ENCODE peak calls at places on chromosomes 7 and 10, in five cellular contexts. One of them, this sample, is unnamed. For H3K4me1, the result is how much of the 10 kb centered on the place peaks cover.

GRCh38 chr7:123211545-123211944 is 11.8 kb upstream of the SLC13A1 start:
- DNase-seq in neuronal stem cell: no peak
- DNase-seq in H9: no peak
- DNase-seq in H1: no peak
- DNase-seq in mesenchymal stem cell: no peak
- DNase-seq in this sample: no peak

GRCh38 chr7:17988136-17988535 is 39.5 kb downstream of the PRPS1L1 start:
- DNase-seq in H9: no peak
- DNase-seq in mesenchymal stem cell: peak
- DNase-seq in H1: no peak
- DNase-seq in neuronal stem cell: no peak
- DNase-seq in this sample: no peak

GRCh38 chr10:16440396-16441105 is 3.7 kb downstream of the PTER start:
- DNase-seq in neuronal stem cell: no peak
- DNase-seq in H1: no peak
- DNase-seq in mesenchymal stem cell: no peak
- DNase-seq in H9: no peak
- DNase-seq in this sample: peak

GRCh38 chr10:77877461-77878344 is 48.9 kb downstream of the DLG5 start:
- DNase-seq in neuronal stem cell: peak
- DNase-seq in H9: peak
- DNase-seq in mesenchymal stem cell: peak
- DNase-seq in H1: peak
- DNase-seq in this sample: no peak

GRCh38 chr7:130392456-130392860 is 12.2 kb downstream of the CPA1 start:
- DNase-seq in mesenchymal stem cell: peak
- DNase-seq in H1: no peak
- DNase-seq in H9: no peak
- DNase-seq in neuronal stem cell: no peak
- DNase-seq in this sample: peak

GRCh38 chr7:98470131-98470985 is 69.5 kb upstream of the BAIAP2L1 start:
- DNase-seq in H1: peak
- DNase-seq in neuronal stem cell: peak
- DNase-seq in mesenchymal stem cell: no peak
- DNase-seq in H9: peak
- DNase-seq in this sample: no peak

GRCh38 chr7:88001744-88002530 is 67.9 kb downstream of the ADAM22 start:
- DNase-seq in mesenchymal stem cell: no peak
- DNase-seq in H1: no peak
- DNase-seq in neuronal stem cell: no peak
- DNase-seq in H9: no peak
- DNase-seq in this sample: no peak

GRCh38 chr7:132422502-132423101 is 153.7 kb downstream of the PLXNA4 start:
- DNase-seq in H9: no peak
- DNase-seq in mesenchymal stem cell: peak
- DNase-seq in H1: no peak
- DNase-seq in neuronal stem cell: no peak
- DNase-seq in this sample: no peak

GRCh38 chr10:5091196-5091595 is 3.0 kb upstream of the AKR1C3 start:
- DNase-seq in H9: no peak
- DNase-seq in mesenchymal stem cell: no peak
- DNase-seq in neuronal stem cell: no peak
- DNase-seq in H1: no peak
- DNase-seq in this sample: no peak

GRCh38 chr7:101550641-101551531 is 78.2 kb downstream of the MYL10 start:
- DNase-seq in mesenchymal stem cell: no peak
- DNase-seq in neuronal stem cell: peak
- DNase-seq in H1: no peak
- DNase-seq in H9: peak
- DNase-seq in this sample: peak

GRCh38 chr7:75945297-75946168 is 30.6 kb downstream of the POR start:
- DNase-seq in neuronal stem cell: no peak
- DNase-seq in mesenchymal stem cell: peak
- DNase-seq in H1: no peak
- DNase-seq in H9: no peak
- DNase-seq in this sample: no peak

GRCh38 chr10:132664407-132664806 is 121.5 kb downstream of the NKX6-2 start:
- DNase-seq in mesenchymal stem cell: no peak
- DNase-seq in H9: no peak
- DNase-seq in neuronal stem cell: no peak
- DNase-seq in H1: no peak
- DNase-seq in this sample: no peak

GRCh38 chr10:112374724-112375541 is 1.0 kb downstream of the ACSL5 start:
- DNase-seq in neuronal stem cell: no peak
- DNase-seq in mesenchymal stem cell: peak
- DNase-seq in H9: no peak
- DNase-seq in H1: no peak
- DNase-seq in this sample: no peak

GRCh38 chr7:1940863-1941262 is 270.8 kb downstream of the ELFN1 start:
- DNase-seq in H1: no peak
- DNase-seq in mesenchymal stem cell: no peak
- DNase-seq in neuronal stem cell: no peak
- DNase-seq in H9: no peak
- DNase-seq in this sample: no peak

GRCh38 chr7:108147031-108147563 is 16.9 kb upstream of the LAMB4 start:
- DNase-seq in mesenchymal stem cell: no peak
- DNase-seq in H1: no peak
- DNase-seq in neuronal stem cell: no peak
- DNase-seq in H9: no peak
- DNase-seq in this sample: no peak

GRCh38 chr7:24963218-24963617 is 16.8 kb downstream of the OSBPL3 start:
- DNase-seq in mesenchymal stem cell: peak
- DNase-seq in H1: no peak
- DNase-seq in H9: no peak
- DNase-seq in neuronal stem cell: no peak
- DNase-seq in this sample: no peak

GRCh38 chr10:95248989-95249388 is 41.8 kb downstream of the PDLIM1 start:
- DNase-seq in H1: no peak
- DNase-seq in mesenchymal stem cell: no peak
- DNase-seq in H9: peak
- DNase-seq in neuronal stem cell: no peak
- DNase-seq in this sample: no peak

GRCh38 chr10:58384536-58384998 is 643 bp upstream of the TFAM start:
- DNase-seq in H1: no peak
- DNase-seq in neuronal stem cell: no peak
- DNase-seq in mesenchymal stem cell: no peak
- DNase-seq in H9: no peak
- DNase-seq in this sample: no peak

GRCh38 chr10:118567701-118568248 is 27.7 kb downstream of the PRLHR start:
- DNase-seq in H9: no peak
- DNase-seq in mesenchymal stem cell: no peak
- DNase-seq in neuronal stem cell: no peak
- DNase-seq in H1: no peak
- DNase-seq in this sample: no peak

GRCh38 chr10:30980951-30981616 is 50.6 kb downstream of the ZNF438 start:
- DNase-seq in H1: no peak
- DNase-seq in mesenchymal stem cell: peak
- DNase-seq in neuronal stem cell: no peak
- DNase-seq in H9: no peak
- DNase-seq in this sample: no peak

GRCh38 chr10:35236739-35237138 is 99.6 kb upstream of the CCNY start:
- DNase-seq in mesenchymal stem cell: no peak
- DNase-seq in H9: no peak
- DNase-seq in neuronal stem cell: no peak
- DNase-seq in H1: no peak
- DNase-seq in this sample: peak

GRCh38 chr7:47516386-47516785 is 65.5 kb downstream of the TNS3 start:
- DNase-seq in mesenchymal stem cell: no peak
- DNase-seq in H1: no peak
- DNase-seq in neuronal stem cell: no peak
- DNase-seq in H9: no peak
- DNase-seq in this sample: no peak

GRCh38 chr10:86635402-86635801 is 18.9 kb upstream of the OPN4 start:
- DNase-seq in H1: no peak
- DNase-seq in mesenchymal stem cell: peak
- DNase-seq in neuronal stem cell: no peak
- DNase-seq in H9: no peak
- DNase-seq in this sample: peak

GRCh38 chr10:43045246-43045621 is 31.6 kb upstream of the RET start:
- DNase-seq in neuronal stem cell: no peak
- DNase-seq in mesenchymal stem cell: no peak
- DNase-seq in H9: no peak
- DNase-seq in H1: no peak
- DNase-seq in this sample: no peak

GRCh38 chr7:134368851-134369533 is 52.3 kb upstream of the SLC35B4 start:
- DNase-seq in H1: no peak
- DNase-seq in mesenchymal stem cell: no peak
- DNase-seq in H9: no peak
- DNase-seq in neuronal stem cell: no peak
- DNase-seq in this sample: no peak

GRCh38 chr7:124263232-124263827 is 230.5 kb upstream of the TMEM229A start:
- DNase-seq in neuronal stem cell: no peak
- DNase-seq in mesenchymal stem cell: peak
- DNase-seq in H9: peak
- DNase-seq in H1: no peak
- DNase-seq in this sample: peak

GRCh38 chr7:95434501-95435421 is at the start of gene PON2:
- DNase-seq in H9: peak
- DNase-seq in mesenchymal stem cell: peak
- DNase-seq in neuronal stem cell: peak
- DNase-seq in H1: peak
- DNase-seq in this sample: peak

GRCh38 chr10:86867149-86867548 is 90.3 kb downstream of the MMRN2 start:
- DNase-seq in neuronal stem cell: no peak
- DNase-seq in mesenchymal stem cell: no peak
- DNase-seq in H9: no peak
- DNase-seq in H1: no peak
- DNase-seq in this sample: no peak

GRCh38 chr7:149097088-149097487 is 6.6 kb upstream of the ZNF786 start:
- DNase-seq in mesenchymal stem cell: no peak
- DNase-seq in H9: no peak
- DNase-seq in neuronal stem cell: no peak
- DNase-seq in H1: no peak
- DNase-seq in this sample: peak

GRCh38 chr7:68269410-68269809 is 1272.8 kb downstream of the TYW1 start:
- DNase-seq in H9: no peak
- DNase-seq in mesenchymal stem cell: no peak
- DNase-seq in H1: no peak
- DNase-seq in neuronal stem cell: no peak
- DNase-seq in this sample: no peak

GRCh38 chr7:74282748-74283459 is 6.3 kb upstream of the CLIP2 start:
- DNase-seq in mesenchymal stem cell: no peak
- DNase-seq in H1: no peak
- DNase-seq in H9: peak
- DNase-seq in neuronal stem cell: peak
- DNase-seq in this sample: no peak

GRCh38 chr10:132163826-132164515 is 22.8 kb upstream of the DPYSL4 start:
- DNase-seq in H9: no peak
- DNase-seq in H1: no peak
- DNase-seq in neuronal stem cell: no peak
- DNase-seq in mesenchymal stem cell: no peak
- DNase-seq in this sample: no peak

GRCh38 chr7:141702047-141702567 is at the start of gene DENND11:
- DNase-seq in neuronal stem cell: peak
- DNase-seq in H1: no peak
- DNase-seq in H9: no peak
- DNase-seq in mesenchymal stem cell: peak
- DNase-seq in this sample: peak
- H2BK12ac ChIP-seq in neuronal stem cell: no peak
- H2BK12ac ChIP-seq in H1: no peak
- H2BK12ac ChIP-seq in H9: no peak
- H2BK12ac ChIP-seq in mesenchymal stem cell: no peak
- H2BK12ac ChIP-seq in this sample: no peak

DNA sequence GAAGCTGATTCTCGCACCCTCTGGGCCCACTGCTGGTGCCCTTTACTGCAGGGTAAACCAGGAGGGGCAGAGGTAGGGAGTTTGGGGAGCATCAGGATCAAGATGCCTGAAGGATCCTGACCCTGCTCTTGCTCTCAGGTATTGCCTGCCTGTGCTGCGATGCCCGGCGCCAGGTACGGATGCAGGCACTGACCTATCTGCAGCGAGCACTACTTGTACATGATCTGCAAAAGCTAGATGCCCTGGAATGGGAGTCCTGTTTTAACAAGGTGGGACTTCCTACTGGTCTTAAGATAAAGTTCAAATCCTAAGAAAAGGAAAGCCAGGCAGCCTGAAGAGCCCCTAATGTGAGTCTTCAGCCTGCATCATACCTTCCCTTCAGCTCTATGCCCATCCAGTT is 16.1 kb upstream of the NFKB2 start:
- DNase-seq in H1: no peak
- DNase-seq in mesenchymal stem cell: no peak
- DNase-seq in neuronal stem cell: no peak
- DNase-seq in H9: no peak
- DNase-seq in this sample: no peak
- H3K4me1 ChIP-seq in H1: under half
- H3K4me1 ChIP-seq in mesenchymal stem cell: under half
- H3K4me1 ChIP-seq in neuronal stem cell: under half
- H3K4me1 ChIP-seq in H9: under half
- H3K4me1 ChIP-seq in this sample: under half

DNA sequence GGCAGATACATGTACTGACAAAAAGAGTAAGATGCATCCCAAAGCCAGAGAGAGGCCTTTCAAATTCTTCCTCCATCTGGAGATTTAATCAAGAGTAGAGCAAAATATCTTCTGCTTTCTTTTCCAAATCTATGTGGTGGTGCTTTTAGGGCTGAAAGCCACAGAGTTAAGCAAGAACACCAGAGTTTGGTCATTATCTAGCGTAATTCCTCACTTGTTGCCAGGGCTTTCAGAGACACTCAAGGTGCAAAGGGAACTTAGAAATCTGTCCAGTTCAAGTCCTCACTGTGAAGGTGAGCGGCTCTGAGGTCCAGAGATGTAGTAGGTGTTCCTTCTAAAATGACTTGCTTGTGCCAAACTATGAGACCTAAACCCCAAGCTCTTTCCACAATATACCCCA is 10.9 kb upstream of the NFE2L3 start:
- DNase-seq in H9: no peak
- DNase-seq in H1: no peak
- DNase-seq in mesenchymal stem cell: no peak
- DNase-seq in neuronal stem cell: no peak
- DNase-seq in this sample: no peak
- H2BK12ac ChIP-seq in H9: no peak
- H2BK12ac ChIP-seq in H1: no peak
- H2BK12ac ChIP-seq in mesenchymal stem cell: no peak
- H2BK12ac ChIP-seq in neuronal stem cell: no peak
- H2BK12ac ChIP-seq in this sample: no peak

DNA sequence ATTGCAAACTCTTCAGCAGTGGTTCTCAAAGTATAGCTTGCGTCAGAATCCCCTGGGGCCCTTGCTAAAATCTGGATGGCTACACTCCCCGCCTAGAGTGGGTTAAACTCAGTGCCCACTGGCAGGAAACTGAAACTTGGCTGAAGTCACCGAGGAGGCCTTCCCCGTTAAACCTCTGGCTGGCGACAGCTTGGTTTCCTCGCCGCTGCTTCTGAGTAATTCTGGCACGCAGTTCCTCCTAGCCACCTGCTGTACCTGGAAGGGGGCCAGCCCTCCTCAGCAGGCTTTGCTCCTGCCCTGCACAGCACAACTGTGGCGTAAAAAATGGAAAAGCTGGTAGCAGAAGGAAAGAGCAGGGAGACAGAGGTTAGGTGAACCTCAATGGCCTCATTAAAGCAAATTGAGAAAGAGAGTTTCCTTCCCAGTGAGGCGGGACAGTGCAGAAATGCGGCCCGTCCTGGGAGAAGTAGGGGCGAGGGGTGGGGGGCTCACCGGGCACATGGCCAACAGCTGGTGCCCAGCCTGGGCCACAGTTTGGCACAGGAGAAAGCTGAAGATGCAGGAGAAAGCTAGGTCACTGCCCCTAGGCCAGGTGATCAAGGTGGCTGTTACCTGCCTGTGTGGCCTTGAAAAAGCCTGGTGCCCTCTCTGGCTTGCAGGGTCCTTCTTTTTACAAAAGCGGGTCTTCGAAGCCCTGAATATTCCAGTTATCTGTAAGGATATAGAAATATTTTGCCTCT is 46.6 kb downstream of the ALOX5 start:
- DNase-seq in H1: no peak
- DNase-seq in H9: no peak
- DNase-seq in mesenchymal stem cell: no peak
- DNase-seq in neuronal stem cell: no peak
- DNase-seq in this sample: peak
- H3K4me1 ChIP-seq in H1: under half
- H3K4me1 ChIP-seq in H9: under half
- H3K4me1 ChIP-seq in mesenchymal stem cell: under half
- H3K4me1 ChIP-seq in neuronal stem cell: under half
- H3K4me1 ChIP-seq in this sample: under half